ENCODE peak calls at places on chromosomes 3 and 15, in four cellular contexts. D, R, A and F are unnamed samples.
A peak's percentile ranks its signal among the peaks of the same experiment; 100 is the strongest.

GRCh38 chr15:62928242-62928995 is 114.1 kb upstream of the TPM1 start:
- DNase-seq in D (no peak), R (no peak), A (peak; percentile 37), F (no peak)

GRCh38 chr3:13034861-13035260 is 38.4 kb downstream of the IQSEC1 start:
- DNase-seq in D (no peak), R (no peak), A (no peak), F (no peak)

GRCh38 chr3:37761583-37761982 is 100.1 kb upstream of the CTDSPL start:
- DNase-seq in D (no peak), R (no peak), A (no peak), F (no peak)

GRCh38 chr3:192482809-192483208 is 244.5 kb downstream of the FGF12 start:
- DNase-seq in D (no peak), R (no peak), A (no peak), F (no peak)

GRCh38 chr3:142779591-142779990 is 55.8 kb downstream of the TRPC1 start:
- DNase-seq in D (no peak), R (no peak), A (no peak), F (no peak)

GRCh38 chr15:57521503-57521902 is 70.2 kb upstream of the MYZAP start:
- DNase-seq in D (no peak), R (no peak), A (no peak), F (no peak)

GRCh38 chr3:148008591-148008990 is 599.4 kb downstream of the ZIC1 start:
- DNase-seq in D (no peak), R (no peak), A (no peak), F (no peak)

GRCh38 chr3:129919357-129919756 is 25.8 kb upstream of the TMCC1 start:
- DNase-seq in D (no peak), R (no peak), A (no peak), F (no peak)

GRCh38 chr3:38454179-38454883 is 641 bp downstream of the ACVR2B start:
- DNase-seq in D (no peak), R (peak; percentile 31), A (no peak), F (peak; percentile 77)

GRCh38 chr3:76765526-76765925 is 274.4 kb upstream of the ROBO2 start:
- DNase-seq in D (no peak), R (no peak), A (no peak), F (no peak)

GRCh38 chr3:172987268-172987667 is 153.8 kb downstream of the SPATA16 start:
- DNase-seq in D (no peak), R (peak; percentile 28), A (peak; percentile 16), F (peak; percentile 30)

GRCh38 chr3:128783774-128784173 is 57.8 kb downstream of the RAB7A start:
- DNase-seq in D (no peak), R (no peak), A (no peak), F (no peak)

GRCh38 chr3:44685128-44685800 is 27.2 kb upstream of the ZNF502 start:
- DNase-seq in D (peak; percentile 27), R (peak; percentile 82), A (no peak), F (peak; percentile 67)

GRCh38 chr15:74773731-74774252 is 8.1 kb upstream of the CSK start:
- DNase-seq in D (no peak), R (no peak), A (peak; percentile 52), F (no peak)
- TF ChIP-seq CREM in D (no peak), R (no peak), A (no peak), F (no peak)

GRCh38 chr3:171682743-171683142 is 127.5 kb downstream of the PLD1 start:
- DNase-seq in D (no peak), R (no peak), A (no peak), F (no peak)

GRCh38 chr3:171676600-171677175 is 133.6 kb downstream of the PLD1 start:
- DNase-seq in D (no peak), R (no peak), A (no peak), F (no peak)

GRCh38 chr3:171680690-171681416 is 129.4 kb downstream of the PLD1 start:
- DNase-seq in D (no peak), R (no peak), A (peak; percentile 49), F (no peak)

GRCh38 chr3:171677706-171678105 is 132.6 kb downstream of the PLD1 start:
- DNase-seq in D (no peak), R (no peak), A (no peak), F (no peak)

DNA sequence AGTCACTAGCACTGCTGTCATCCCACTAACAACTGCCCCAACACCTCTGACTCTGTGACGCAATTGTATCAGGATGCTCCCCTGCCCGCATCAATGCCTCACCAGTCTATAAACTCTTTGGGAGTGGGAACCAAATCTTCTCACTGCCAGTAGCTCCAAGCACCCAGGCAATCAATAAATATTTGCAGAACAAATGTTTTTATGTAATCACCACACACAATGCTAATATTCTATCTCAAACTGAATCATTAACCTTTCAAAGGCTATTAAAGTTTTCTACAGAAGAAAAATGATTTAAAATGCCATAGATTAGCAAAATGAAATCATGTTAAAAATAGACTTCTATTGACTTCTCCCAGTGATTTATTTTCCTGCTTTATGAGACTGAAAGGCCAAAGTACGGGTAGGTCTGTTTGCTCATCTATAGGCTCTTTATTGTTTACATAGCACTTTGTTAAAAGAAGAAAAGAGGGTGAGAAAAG is 131.2 kb downstream of the PLD1 start:
- DNase-seq in D (no peak), R (no peak), A (peak; percentile 62), F (no peak)
- TF ChIP-seq CREM in D (no peak), R (no peak), A (no peak), F (no peak)

GRCh38 chr15:80996247-80996646 is 4.5 kb upstream of the TLNRD1 start:
- DNase-seq in D (no peak), R (no peak), A (no peak), F (peak; percentile 67)

GRCh38 chr15:80997692-80998091 is 3.0 kb upstream of the TLNRD1 start:
- DNase-seq in D (no peak), R (no peak), A (no peak), F (no peak)

GRCh38 chr15:81000144-81000625 is 538 bp upstream of the TLNRD1 start:
- DNase-seq in D (no peak), R (no peak), A (peak; percentile 27), F (peak; percentile 41)

GRCh38 chr15:80999623-81000036 is 1.1 kb upstream of the TLNRD1 start:
- DNase-seq in D (no peak), R (no peak), A (no peak), F (peak; percentile 54)

GRCh38 chr15:80998252-80998651 is 2.5 kb upstream of the TLNRD1 start:
- DNase-seq in D (no peak), R (no peak), A (no peak), F (peak; percentile 40)
- TF ChIP-seq CREM in D (no peak), R (no peak), A (no peak), F (no peak)

GRCh38 chr3:126982522-126983175 is at the start of gene PLXNA1:
- DNase-seq in D (peak; percentile 44), R (peak; percentile 79), A (peak; percentile 44), F (peak; percentile 86)
- TF ChIP-seq CREM in D (peak; percentile 4), R (peak; percentile 77), A (no peak), F (no peak)

GRCh38 chr15:23387791-23388190 is 33.2 kb downstream of the GOLGA8S start:
- DNase-seq in D (no peak), R (no peak), A (no peak), F (no peak)

GRCh38 chr15:23385886-23386430 is 31.4 kb downstream of the GOLGA8S start:
- DNase-seq in D (no peak), R (no peak), A (no peak), F (no peak)

DNA sequence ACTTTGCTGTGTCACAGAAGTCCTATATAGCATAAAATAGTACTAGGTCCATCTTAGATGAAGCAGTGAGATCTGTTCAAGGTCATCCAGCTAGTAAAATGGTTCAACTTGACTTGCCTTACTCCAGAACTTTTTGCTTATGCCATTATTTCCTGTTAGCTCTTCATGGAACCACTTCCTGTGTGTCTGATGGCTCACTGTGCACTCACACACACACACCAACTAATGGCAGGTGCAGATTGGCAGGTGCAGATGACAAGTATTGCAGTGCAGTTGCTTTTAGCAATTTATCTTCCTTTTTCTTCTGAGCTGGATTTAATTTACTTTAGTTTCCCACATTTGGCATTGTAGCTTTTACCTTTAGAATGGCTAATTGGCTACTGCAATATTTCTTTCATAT is 29.8 kb downstream of the GOLGA8S start:
- DNase-seq in D (no peak), R (no peak), A (no peak), F (no peak)
- TF ChIP-seq CREM in D (no peak), R (no peak), A (no peak), F (no peak)